ENCODE peak calls at places on chromosome 11, in six cellular contexts. One of them, this sample, is unnamed.

GRCh38 chr11:8767466-8768142 is 85.0 kb downstream of the RPL27A start:
- DNase-seq in NCI-H510A: no peak
- DNase-seq in activated CD8-positive, alpha-beta memory T cell treated with anti-CD3 and anti-CD28 coated beads, Interleukin-2, amount 50 U/mL, for 4 hours: no peak
- DNase-seq in stimulated activated CD8-positive, alpha-beta memory T cell treated with anti-CD3 and anti-CD28 coated beads, Interleukin-15, amount 100 ng/mL, for 24 hours: no peak
- DNase-seq in activated CD4-positive, alpha-beta T cell treated with anti-CD3 and anti-CD28 coated beads, Interleukin-2, amount 10 ng/mL, durations not matched to agents 7 days and 5 days: no peak
- DNase-seq in heart left ventricle: no peak
- DNase-seq in this sample: no peak

GRCh38 chr11:20051783-20052399 is 108.4 kb downstream of the DBX1 start:
- DNase-seq in NCI-H510A: no peak
- DNase-seq in activated CD8-positive, alpha-beta memory T cell treated with anti-CD3 and anti-CD28 coated beads, Interleukin-2, amount 50 U/mL, for 4 hours: no peak
- DNase-seq in stimulated activated CD8-positive, alpha-beta memory T cell treated with anti-CD3 and anti-CD28 coated beads, Interleukin-15, amount 100 ng/mL, for 24 hours: no peak
- DNase-seq in activated CD4-positive, alpha-beta T cell treated with anti-CD3 and anti-CD28 coated beads, Interleukin-2, amount 10 ng/mL, durations not matched to agents 7 days and 5 days: no peak
- DNase-seq in heart left ventricle: no peak
- DNase-seq in this sample: no peak

GRCh38 chr11:58769308-58769707 is 37.6 kb upstream of the GLYAT start:
- DNase-seq in NCI-H510A: no peak
- DNase-seq in activated CD8-positive, alpha-beta memory T cell treated with anti-CD3 and anti-CD28 coated beads, Interleukin-2, amount 50 U/mL, for 4 hours: no peak
- DNase-seq in stimulated activated CD8-positive, alpha-beta memory T cell treated with anti-CD3 and anti-CD28 coated beads, Interleukin-15, amount 100 ng/mL, for 24 hours: no peak
- DNase-seq in activated CD4-positive, alpha-beta T cell treated with anti-CD3 and anti-CD28 coated beads, Interleukin-2, amount 10 ng/mL, durations not matched to agents 7 days and 5 days: no peak
- DNase-seq in heart left ventricle: no peak
- DNase-seq in this sample: no peak

GRCh38 chr11:59557940-59558643 is 46.8 kb downstream of the OR4D9 start:
- DNase-seq in NCI-H510A: no peak
- DNase-seq in activated CD8-positive, alpha-beta memory T cell treated with anti-CD3 and anti-CD28 coated beads, Interleukin-2, amount 50 U/mL, for 4 hours: no peak
- DNase-seq in stimulated activated CD8-positive, alpha-beta memory T cell treated with anti-CD3 and anti-CD28 coated beads, Interleukin-15, amount 100 ng/mL, for 24 hours: no peak
- DNase-seq in activated CD4-positive, alpha-beta T cell treated with anti-CD3 and anti-CD28 coated beads, Interleukin-2, amount 10 ng/mL, durations not matched to agents 7 days and 5 days: no peak
- DNase-seq in heart left ventricle: no peak
- DNase-seq in this sample: no peak

GRCh38 chr11:128709402-128709801 is 15.5 kb downstream of the FLI1 start:
- DNase-seq in NCI-H510A: no peak
- DNase-seq in activated CD8-positive, alpha-beta memory T cell treated with anti-CD3 and anti-CD28 coated beads, Interleukin-2, amount 50 U/mL, for 4 hours: no peak
- DNase-seq in stimulated activated CD8-positive, alpha-beta memory T cell treated with anti-CD3 and anti-CD28 coated beads, Interleukin-15, amount 100 ng/mL, for 24 hours: no peak
- DNase-seq in activated CD4-positive, alpha-beta T cell treated with anti-CD3 and anti-CD28 coated beads, Interleukin-2, amount 10 ng/mL, durations not matched to agents 7 days and 5 days: no peak
- DNase-seq in heart left ventricle: peak; percentile 68
- DNase-seq in this sample: no peak

GRCh38 chr11:85171648-85172257 is 455.4 kb downstream of the DLG2 start:
- DNase-seq in NCI-H510A: no peak
- DNase-seq in activated CD8-positive, alpha-beta memory T cell treated with anti-CD3 and anti-CD28 coated beads, Interleukin-2, amount 50 U/mL, for 4 hours: no peak
- DNase-seq in stimulated activated CD8-positive, alpha-beta memory T cell treated with anti-CD3 and anti-CD28 coated beads, Interleukin-15, amount 100 ng/mL, for 24 hours: no peak
- DNase-seq in activated CD4-positive, alpha-beta T cell treated with anti-CD3 and anti-CD28 coated beads, Interleukin-2, amount 10 ng/mL, durations not matched to agents 7 days and 5 days: no peak
- DNase-seq in heart left ventricle: no peak
- DNase-seq in this sample: no peak

GRCh38 chr11:134001101-134001500 is 44.3 kb upstream of the IGSF9B start:
- DNase-seq in NCI-H510A: no peak
- DNase-seq in activated CD8-positive, alpha-beta memory T cell treated with anti-CD3 and anti-CD28 coated beads, Interleukin-2, amount 50 U/mL, for 4 hours: no peak
- DNase-seq in stimulated activated CD8-positive, alpha-beta memory T cell treated with anti-CD3 and anti-CD28 coated beads, Interleukin-15, amount 100 ng/mL, for 24 hours: no peak
- DNase-seq in activated CD4-positive, alpha-beta T cell treated with anti-CD3 and anti-CD28 coated beads, Interleukin-2, amount 10 ng/mL, durations not matched to agents 7 days and 5 days: no peak
- DNase-seq in heart left ventricle: no peak
- DNase-seq in this sample: no peak

GRCh38 chr11:34830648-34831047 is 85.5 kb downstream of the APIP start:
- DNase-seq in NCI-H510A: no peak
- DNase-seq in activated CD8-positive, alpha-beta memory T cell treated with anti-CD3 and anti-CD28 coated beads, Interleukin-2, amount 50 U/mL, for 4 hours: no peak
- DNase-seq in stimulated activated CD8-positive, alpha-beta memory T cell treated with anti-CD3 and anti-CD28 coated beads, Interleukin-15, amount 100 ng/mL, for 24 hours: no peak
- DNase-seq in activated CD4-positive, alpha-beta T cell treated with anti-CD3 and anti-CD28 coated beads, Interleukin-2, amount 10 ng/mL, durations not matched to agents 7 days and 5 days: no peak
- DNase-seq in heart left ventricle: peak; percentile 40
- DNase-seq in this sample: no peak

GRCh38 chr11:102664001-102664752 is 39.0 kb upstream of the MMP20 start:
- DNase-seq in NCI-H510A: no peak
- DNase-seq in activated CD8-positive, alpha-beta memory T cell treated with anti-CD3 and anti-CD28 coated beads, Interleukin-2, amount 50 U/mL, for 4 hours: no peak
- DNase-seq in stimulated activated CD8-positive, alpha-beta memory T cell treated with anti-CD3 and anti-CD28 coated beads, Interleukin-15, amount 100 ng/mL, for 24 hours: no peak
- DNase-seq in activated CD4-positive, alpha-beta T cell treated with anti-CD3 and anti-CD28 coated beads, Interleukin-2, amount 10 ng/mL, durations not matched to agents 7 days and 5 days: peak; percentile 18
- DNase-seq in heart left ventricle: no peak
- DNase-seq in this sample: no peak